ENCODE peak calls at places on chromosomes 13 and 19, in ten cellular contexts. One of them, this sample, is unnamed.

GRCh38 chr13:94586371-94586770 is 9.6 kb downstream of the TGDS start:
- DNase-seq in body of pancreas: no peak
- DNase-seq in IMR-90: no peak
- DNase-seq in GM12878: no peak
- DNase-seq in sigmoid colon: no peak
- DNase-seq in Peyer's patch: no peak
- DNase-seq in tibial nerve: no peak
- DNase-seq in heart left ventricle: no peak
- DNase-seq in esophagus muscularis mucosa: no peak
- DNase-seq in suprapubic skin: no peak
- DNase-seq in this sample: no peak

GRCh38 chr19:47306303-47306702 is 3.4 kb upstream of the C5AR1 start:
- DNase-seq in heart left ventricle: no peak
- DNase-seq in IMR-90: no peak
- DNase-seq in esophagus muscularis mucosa: no peak
- DNase-seq in body of pancreas: no peak
- DNase-seq in Peyer's patch: no peak
- DNase-seq in suprapubic skin: no peak
- DNase-seq in sigmoid colon: no peak
- DNase-seq in tibial nerve: no peak
- DNase-seq in GM12878: no peak
- DNase-seq in this sample: no peak

GRCh38 chr19:1057185-1057857 is 9.6 kb upstream of the ARHGAP45 start:
- DNase-seq in body of pancreas: no peak
- DNase-seq in IMR-90: peak; percentile 67
- DNase-seq in suprapubic skin: no peak
- DNase-seq in Peyer's patch: no peak
- DNase-seq in GM12878: no peak
- DNase-seq in sigmoid colon: no peak
- DNase-seq in tibial nerve: no peak
- DNase-seq in esophagus muscularis mucosa: no peak
- DNase-seq in heart left ventricle: no peak
- DNase-seq in this sample: no peak

GRCh38 chr13:35356572-35356971 is 119.9 kb downstream of the MAB21L1 start:
- DNase-seq in heart left ventricle: no peak
- DNase-seq in IMR-90: no peak
- DNase-seq in suprapubic skin: no peak
- DNase-seq in esophagus muscularis mucosa: no peak
- DNase-seq in Peyer's patch: no peak
- DNase-seq in sigmoid colon: no peak
- DNase-seq in GM12878: no peak
- DNase-seq in tibial nerve: no peak
- DNase-seq in body of pancreas: no peak
- DNase-seq in this sample: no peak

GRCh38 chr19:423691-424466 is 14.9 kb upstream of the C2CD4C start:
- DNase-seq in suprapubic skin: no peak
- DNase-seq in GM12878: no peak
- DNase-seq in heart left ventricle: no peak
- DNase-seq in Peyer's patch: no peak
- DNase-seq in esophagus muscularis mucosa: no peak
- DNase-seq in sigmoid colon: no peak
- DNase-seq in IMR-90: no peak
- DNase-seq in body of pancreas: no peak
- DNase-seq in tibial nerve: no peak
- DNase-seq in this sample: no peak

GRCh38 chr19:50835785-50836542 is 2.6 kb upstream of the KLK15 start:
- DNase-seq in body of pancreas: peak; percentile 93
- DNase-seq in heart left ventricle: peak; percentile 48
- DNase-seq in sigmoid colon: peak; percentile 78
- DNase-seq in tibial nerve: peak; percentile 54
- DNase-seq in GM12878: peak; percentile 26
- DNase-seq in suprapubic skin: no peak
- DNase-seq in Peyer's patch: peak; percentile 66
- DNase-seq in IMR-90: peak; percentile 45
- DNase-seq in esophagus muscularis mucosa: no peak
- DNase-seq in this sample: peak; percentile 64

GRCh38 chr13:28568286-28568685 is 73.4 kb upstream of the FLT1 start:
- DNase-seq in sigmoid colon: peak; percentile 79
- DNase-seq in IMR-90: peak; percentile 62
- DNase-seq in tibial nerve: peak; percentile 34
- DNase-seq in GM12878: no peak
- DNase-seq in Peyer's patch: no peak
- DNase-seq in body of pancreas: peak; percentile 86
- DNase-seq in heart left ventricle: peak; percentile 65
- DNase-seq in esophagus muscularis mucosa: no peak
- DNase-seq in suprapubic skin: no peak
- DNase-seq in this sample: peak; percentile 27

GRCh38 chr19:1774999-1775772 is 21.9 kb downstream of the ONECUT3 start:
- DNase-seq in suprapubic skin: no peak
- DNase-seq in heart left ventricle: no peak
- DNase-seq in Peyer's patch: no peak
- DNase-seq in esophagus muscularis mucosa: no peak
- DNase-seq in body of pancreas: no peak
- DNase-seq in sigmoid colon: no peak
- DNase-seq in IMR-90: no peak
- DNase-seq in GM12878: no peak
- DNase-seq in tibial nerve: no peak
- DNase-seq in this sample: no peak

DNA sequence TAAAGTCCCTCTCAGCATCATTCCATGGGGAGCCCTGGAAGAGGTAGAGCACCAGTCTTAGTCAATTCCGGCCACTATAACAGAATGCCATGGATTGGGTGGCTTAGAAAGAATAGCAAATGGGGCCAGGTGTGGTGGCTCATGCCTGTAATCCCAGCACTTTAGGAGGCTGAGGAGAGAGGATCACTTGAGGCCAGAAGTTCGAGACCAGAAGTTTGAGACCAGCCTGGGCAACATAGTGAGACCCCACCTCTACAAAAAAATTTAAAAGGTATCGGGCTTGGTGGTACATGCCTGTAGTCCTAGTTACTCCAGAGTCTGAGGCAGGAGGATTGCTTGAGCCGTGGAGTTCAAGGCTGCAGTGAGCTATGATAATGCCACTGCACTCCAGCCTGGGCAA is 25.0 kb upstream of the SIN3B start:
- DNase-seq in esophagus muscularis mucosa: no peak
- DNase-seq in GM12878: no peak
- DNase-seq in suprapubic skin: no peak
- DNase-seq in IMR-90: no peak
- DNase-seq in Peyer's patch: no peak
- DNase-seq in heart left ventricle: no peak
- DNase-seq in body of pancreas: no peak
- DNase-seq in tibial nerve: no peak
- DNase-seq in sigmoid colon: no peak
- DNase-seq in this sample: no peak
- TF ChIP-seq POLR2A in esophagus muscularis mucosa: no peak
- TF ChIP-seq POLR2A in GM12878: no peak
- TF ChIP-seq POLR2A in suprapubic skin: no peak
- TF ChIP-seq POLR2A in IMR-90: no peak
- TF ChIP-seq POLR2A in Peyer's patch: no peak
- TF ChIP-seq POLR2A in heart left ventricle: no peak
- TF ChIP-seq POLR2A in body of pancreas: no peak
- TF ChIP-seq POLR2A in tibial nerve: no peak
- TF ChIP-seq POLR2A in sigmoid colon: no peak
- TF ChIP-seq POLR2A in this sample: no peak

GRCh38 chr19:11373885-11374448 is 499 bp upstream of the SWSAP1 start:
- DNase-seq in body of pancreas: no peak
- DNase-seq in esophagus muscularis mucosa: no peak
- DNase-seq in GM12878: no peak
- DNase-seq in sigmoid colon: no peak
- DNase-seq in IMR-90: no peak
- DNase-seq in suprapubic skin: no peak
- DNase-seq in heart left ventricle: no peak
- DNase-seq in tibial nerve: no peak
- DNase-seq in Peyer's patch: no peak
- DNase-seq in this sample: no peak

GRCh38 chr19:11370744-11371143 is 3.7 kb upstream of the SWSAP1 start:
- DNase-seq in suprapubic skin: no peak
- DNase-seq in GM12878: no peak
- DNase-seq in esophagus muscularis mucosa: no peak
- DNase-seq in Peyer's patch: no peak
- DNase-seq in body of pancreas: no peak
- DNase-seq in tibial nerve: no peak
- DNase-seq in sigmoid colon: no peak
- DNase-seq in heart left ventricle: no peak
- DNase-seq in IMR-90: no peak
- DNase-seq in this sample: no peak

GRCh38 chr19:11375143-11375948 is 880 bp downstream of the SWSAP1 start:
- DNase-seq in IMR-90: no peak
- DNase-seq in GM12878: no peak
- DNase-seq in tibial nerve: peak; percentile 17
- DNase-seq in body of pancreas: peak; percentile 64
- DNase-seq in heart left ventricle: peak; percentile 49
- DNase-seq in Peyer's patch: peak; percentile 76
- DNase-seq in sigmoid colon: peak; percentile 84
- DNase-seq in esophagus muscularis mucosa: no peak
- DNase-seq in suprapubic skin: no peak
- DNase-seq in this sample: peak; percentile 63

GRCh38 chr19:11374449-11375142 is at the start of gene SWSAP1:
- DNase-seq in Peyer's patch: peak; percentile 98
- DNase-seq in sigmoid colon: peak; percentile 100
- DNase-seq in tibial nerve: peak; percentile 97
- DNase-seq in suprapubic skin: peak; percentile 98
- DNase-seq in IMR-90: peak; percentile 99
- DNase-seq in body of pancreas: peak; percentile 99
- DNase-seq in heart left ventricle: peak; percentile 99
- DNase-seq in GM12878: peak; percentile 99
- DNase-seq in esophagus muscularis mucosa: peak; percentile 99
- DNase-seq in this sample: peak; percentile 99

GRCh38 chr19:11373166-11373884 is 1.1 kb upstream of the SWSAP1 start:
- DNase-seq in esophagus muscularis mucosa: no peak
- DNase-seq in body of pancreas: peak; percentile 56
- DNase-seq in Peyer's patch: no peak
- DNase-seq in GM12878: no peak
- DNase-seq in IMR-90: no peak
- DNase-seq in sigmoid colon: no peak
- DNase-seq in tibial nerve: no peak
- DNase-seq in suprapubic skin: no peak
- DNase-seq in heart left ventricle: no peak
- DNase-seq in this sample: no peak
- H3K4me3 ChIP-seq in esophagus muscularis mucosa: no peak overlapping the region
- H3K4me3 ChIP-seq in body of pancreas: no peak overlapping the region
- H3K4me3 ChIP-seq in Peyer's patch: no peak overlapping the region
- H3K4me3 ChIP-seq in GM12878: peak overlapping the region; percentile 77
- H3K4me3 ChIP-seq in IMR-90: no peak overlapping the region
- H3K4me3 ChIP-seq in sigmoid colon: no peak overlapping the region
- H3K4me3 ChIP-seq in tibial nerve: no peak overlapping the region
- H3K4me3 ChIP-seq in suprapubic skin: no peak overlapping the region
- H3K4me3 ChIP-seq in heart left ventricle: no peak overlapping the region
- H3K4me3 ChIP-seq in this sample: no peak overlapping the region

GRCh38 chr13:110904748-110905147 is 10.1 kb downstream of the ANKRD10 start:
- DNase-seq in esophagus muscularis mucosa: no peak
- DNase-seq in Peyer's patch: no peak
- DNase-seq in sigmoid colon: no peak
- DNase-seq in GM12878: no peak
- DNase-seq in heart left ventricle: no peak
- DNase-seq in body of pancreas: no peak
- DNase-seq in suprapubic skin: no peak
- DNase-seq in IMR-90: no peak
- DNase-seq in tibial nerve: no peak
- DNase-seq in this sample: no peak

GRCh38 chr13:110907301-110907700 is 7.6 kb downstream of the ANKRD10 start:
- DNase-seq in body of pancreas: no peak
- DNase-seq in IMR-90: no peak
- DNase-seq in GM12878: no peak
- DNase-seq in Peyer's patch: no peak
- DNase-seq in heart left ventricle: no peak
- DNase-seq in suprapubic skin: no peak
- DNase-seq in sigmoid colon: no peak
- DNase-seq in tibial nerve: no peak
- DNase-seq in esophagus muscularis mucosa: no peak
- DNase-seq in this sample: no peak

GRCh38 chr13:110911880-110912279 is 3.0 kb downstream of the ANKRD10 start:
- DNase-seq in sigmoid colon: no peak
- DNase-seq in IMR-90: peak; percentile 25
- DNase-seq in heart left ventricle: no peak
- DNase-seq in GM12878: no peak
- DNase-seq in esophagus muscularis mucosa: no peak
- DNase-seq in body of pancreas: no peak
- DNase-seq in suprapubic skin: no peak
- DNase-seq in tibial nerve: no peak
- DNase-seq in Peyer's patch: no peak
- DNase-seq in this sample: no peak

GRCh38 chr13:110910013-110910890 is 4.6 kb downstream of the ANKRD10 start:
- DNase-seq in body of pancreas: no peak
- DNase-seq in IMR-90: no peak
- DNase-seq in sigmoid colon: no peak
- DNase-seq in suprapubic skin: no peak
- DNase-seq in heart left ventricle: no peak
- DNase-seq in esophagus muscularis mucosa: no peak
- DNase-seq in GM12878: no peak
- DNase-seq in Peyer's patch: no peak
- DNase-seq in tibial nerve: no peak
- DNase-seq in this sample: no peak

DNA sequence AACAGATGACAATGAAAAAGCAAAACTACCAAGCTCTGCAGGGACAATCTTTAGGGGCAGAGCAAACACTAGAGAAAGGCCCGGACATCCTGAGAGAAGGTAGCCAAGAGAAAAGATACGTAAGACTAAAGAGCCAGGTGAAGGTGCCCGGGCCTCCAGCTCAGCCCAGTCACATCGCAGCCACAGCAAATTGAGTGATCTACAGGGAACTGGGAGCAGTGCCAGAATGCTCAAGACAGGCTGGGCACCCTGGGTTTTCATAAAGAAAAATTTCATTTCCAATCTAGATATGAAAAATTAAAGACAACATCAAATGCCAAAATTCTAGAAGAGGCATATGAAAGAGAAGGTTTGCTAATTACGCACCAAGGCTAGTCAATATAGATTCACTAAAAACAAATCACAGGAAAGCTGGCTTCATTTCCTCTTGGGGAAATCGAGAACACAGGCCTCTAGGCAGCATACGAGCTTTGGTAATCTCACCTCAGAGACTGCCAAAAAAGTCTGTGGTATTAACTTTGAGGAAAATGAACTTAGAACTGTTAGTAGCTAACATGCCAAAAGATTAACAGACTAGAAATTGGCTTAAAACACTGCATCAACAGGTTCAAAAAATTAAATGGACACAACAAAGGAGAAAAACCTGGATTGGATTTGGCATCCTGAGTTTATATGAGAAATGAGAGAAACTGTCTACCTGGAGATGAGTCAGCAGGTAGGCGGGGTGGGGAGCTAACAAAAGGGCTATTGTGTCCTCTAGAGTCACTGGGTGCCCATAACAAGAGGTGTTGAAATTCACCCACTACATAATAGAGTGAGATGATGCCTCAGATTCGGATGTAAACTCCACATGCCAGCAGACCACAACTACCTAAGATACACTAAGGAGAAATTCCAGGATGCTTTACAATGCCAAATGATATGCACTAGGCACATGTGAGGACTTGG is 6.6 kb downstream of the ANKRD10 start:
- DNase-seq in Peyer's patch: no peak
- DNase-seq in IMR-90: peak; percentile 72
- DNase-seq in tibial nerve: no peak
- DNase-seq in body of pancreas: peak; percentile 75
- DNase-seq in GM12878: no peak
- DNase-seq in heart left ventricle: no peak
- DNase-seq in suprapubic skin: no peak
- DNase-seq in sigmoid colon: no peak
- DNase-seq in esophagus muscularis mucosa: no peak
- DNase-seq in this sample: no peak
- H3K4me1 ChIP-seq in Peyer's patch: no peaks in the 10 kb centered on the region
- H3K4me1 ChIP-seq in IMR-90: peaks cover 13% of the 10 kb centered on the region
- H3K4me1 ChIP-seq in tibial nerve: peaks cover 38% of the 10 kb centered on the region
- H3K4me1 ChIP-seq in body of pancreas: peaks cover 73% of the 10 kb centered on the region
- H3K4me1 ChIP-seq in GM12878: peaks cover 9% of the 10 kb centered on the region
- H3K4me1 ChIP-seq in heart left ventricle: peaks cover 71% of the 10 kb centered on the region
- H3K4me1 ChIP-seq in suprapubic skin: peaks cover 56% of the 10 kb centered on the region
- H3K4me1 ChIP-seq in sigmoid colon: peaks cover 65% of the 10 kb centered on the region
- H3K4me1 ChIP-seq in esophagus muscularis mucosa: peaks cover 67% of the 10 kb centered on the region
- H3K4me1 ChIP-seq in this sample: peaks cover 33% of the 10 kb centered on the region

GRCh38 chr19:15196683-15197005 is 4.2 kb downstream of the NOTCH3 start:
- DNase-seq in heart left ventricle: no peak
- DNase-seq in esophagus muscularis mucosa: no peak
- DNase-seq in tibial nerve: no peak
- DNase-seq in Peyer's patch: no peak
- DNase-seq in suprapubic skin: no peak
- DNase-seq in GM12878: no peak
- DNase-seq in IMR-90: no peak
- DNase-seq in sigmoid colon: no peak
- DNase-seq in body of pancreas: no peak
- DNase-seq in this sample: no peak

GRCh38 chr19:15195987-15196682 is 4.7 kb downstream of the NOTCH3 start:
- DNase-seq in esophagus muscularis mucosa: no peak
- DNase-seq in sigmoid colon: no peak
- DNase-seq in body of pancreas: peak; percentile 95
- DNase-seq in suprapubic skin: peak; percentile 85
- DNase-seq in IMR-90: no peak
- DNase-seq in Peyer's patch: no peak
- DNase-seq in tibial nerve: no peak
- DNase-seq in heart left ventricle: no peak
- DNase-seq in GM12878: no peak
- DNase-seq in this sample: no peak

GRCh38 chr19:15199219-15199651 is 1.6 kb downstream of the NOTCH3 start:
- DNase-seq in body of pancreas: no peak
- DNase-seq in sigmoid colon: no peak
- DNase-seq in tibial nerve: no peak
- DNase-seq in esophagus muscularis mucosa: no peak
- DNase-seq in Peyer's patch: no peak
- DNase-seq in IMR-90: no peak
- DNase-seq in suprapubic skin: no peak
- DNase-seq in heart left ventricle: no peak
- DNase-seq in GM12878: no peak
- DNase-seq in this sample: no peak

GRCh38 chr19:15197275-15198005 is 3.4 kb downstream of the NOTCH3 start:
- DNase-seq in IMR-90: peak; percentile 18
- DNase-seq in tibial nerve: no peak
- DNase-seq in Peyer's patch: no peak
- DNase-seq in esophagus muscularis mucosa: no peak
- DNase-seq in suprapubic skin: no peak
- DNase-seq in sigmoid colon: no peak
- DNase-seq in GM12878: no peak
- DNase-seq in body of pancreas: peak; percentile 33
- DNase-seq in heart left ventricle: no peak
- DNase-seq in this sample: no peak

GRCh38 chr19:15198006-15198356 is 2.8 kb downstream of the NOTCH3 start:
- DNase-seq in tibial nerve: no peak
- DNase-seq in GM12878: no peak
- DNase-seq in Peyer's patch: no peak
- DNase-seq in esophagus muscularis mucosa: no peak
- DNase-seq in body of pancreas: no peak
- DNase-seq in IMR-90: no peak
- DNase-seq in suprapubic skin: no peak
- DNase-seq in heart left ventricle: no peak
- DNase-seq in sigmoid colon: no peak
- DNase-seq in this sample: no peak
- TF ChIP-seq POLR2A in tibial nerve: no peak
- TF ChIP-seq POLR2A in GM12878: no peak
- TF ChIP-seq POLR2A in Peyer's patch: no peak
- TF ChIP-seq POLR2A in esophagus muscularis mucosa: no peak
- TF ChIP-seq POLR2A in body of pancreas: no peak
- TF ChIP-seq POLR2A in IMR-90: no peak
- TF ChIP-seq POLR2A in suprapubic skin: no peak
- TF ChIP-seq POLR2A in heart left ventricle: no peak
- TF ChIP-seq POLR2A in sigmoid colon: no peak
- TF ChIP-seq POLR2A in this sample: no peak

This sample was measured in ovary.